ENCODE peak calls at places on chromosomes 13 and 19, in six cellular contexts. L, J, A, W, Y and R are unnamed samples.

GRCh38 chr19:49145485-49146407 is 9.4 kb downstream of the HRC start:
- DNase-seq in J (peak; percentile 91), A (peak; percentile 83), L (peak; percentile 81), W (peak; percentile 70), Y (peak; percentile 85), R (peak; percentile 66)

GRCh38 chr19:49114630-49115363 is 627 bp downstream of the LIN7B start:
- DNase-seq in J (peak; percentile 84), Y (peak; percentile 63), W (no peak), L (no peak), A (peak; percentile 62), R (peak; percentile 16)

GRCh38 chr13:99992912-99993311 is 11.3 kb downstream of the ZIC2 start:
- DNase-seq in J (no peak), W (no peak), L (no peak), A (no peak), Y (no peak), R (no peak)

GRCh38 chr19:19347401-19347800 is 26.8 kb downstream of the MAU2 start:
- DNase-seq in W (no peak), J (no peak), Y (no peak), L (no peak), A (no peak), R (no peak)

GRCh38 chr13:100798739-100799361 is 124.3 kb upstream of the TMTC4 start:
- DNase-seq in A (no peak), L (no peak), Y (no peak), W (no peak), J (no peak), R (no peak)

GRCh38 chr19:52646571-52647222 is 8.5 kb upstream of the ZNF83 start:
- DNase-seq in J (no peak), W (no peak), Y (no peak), L (no peak), A (no peak), R (no peak)

GRCh38 chr13:24270639-24271131 is 38.7 kb upstream of the C1QTNF9 start:
- DNase-seq in L (peak; percentile 70), J (peak; percentile 87), W (no peak), Y (no peak), A (peak; percentile 60), R (peak; percentile 51)

GRCh38 chr13:111129465-111130110 is 14.5 kb downstream of the ARHGEF7 start:
- DNase-seq in A (no peak), W (no peak), Y (no peak), L (peak; percentile 33), J (no peak), R (no peak)

GRCh38 chr13:25872871-25873607 is 178.8 kb downstream of the SHISA2 start:
- DNase-seq in Y (no peak), J (no peak), L (no peak), W (no peak), A (no peak), R (no peak)

GRCh38 chr19:36963262-36963661 is 47.1 kb downstream of the ZNF568 start:
- DNase-seq in A (no peak), Y (no peak), L (no peak), W (no peak), J (no peak), R (no peak)

GRCh38 chr19:55216461-55217198 is 7.3 kb upstream of the PTPRH start:
- DNase-seq in W (no peak), A (peak; percentile 80), J (peak; percentile 82), L (peak; percentile 43), Y (peak; percentile 99), R (no peak)

GRCh38 chr19:48137411-48137810 is 26.8 kb upstream of the PLA2G4C start:
- DNase-seq in L (no peak), J (no peak), Y (no peak), A (no peak), W (no peak), R (no peak)

GRCh38 chr13:113906566-113906965 is 42.7 kb upstream of the GAS6 start:
- DNase-seq in W (no peak), L (no peak), Y (no peak), J (peak; percentile 58), A (peak; percentile 8), R (no peak)

GRCh38 chr13:64278493-64278892 is 2862.8 kb upstream of the PCDH20 start:
- DNase-seq in A (no peak), J (no peak), W (no peak), L (no peak), Y (no peak), R (no peak)